ENCODE peak calls at places on chromosomes 3 and 15, in four cellular contexts. K is fibroblast of the aortic adventitia, E is IMR-90, O is body of pancreas. G is an unnamed sample.

GRCh38 chr15:74400915-74401757 is 32.6 kb downstream of the SEMA7A start:
- DNase-seq in K (no peak), E (no peak), O (no peak), G (peak)

GRCh38 chr3:5190147-5190791 is 2.8 kb downstream of the EDEM1 start:
- DNase-seq in K (no peak), E (no peak), O (no peak), G (peak)

GRCh38 chr3:44984335-44984734 is 8.3 kb downstream of the EXOSC7 start:
- DNase-seq in K (no peak), E (no peak), O (no peak), G (peak)

GRCh38 chr3:33377931-33378330 is 62.3 kb downstream of the UBP1 start:
- DNase-seq in K (peak), E (peak), O (no peak), G (no peak)

GRCh38 chr3:169575381-169575780 is 88.1 kb downstream of the MECOM start:
- DNase-seq in K (peak), E (peak), O (no peak), G (no peak)

GRCh38 chr15:70286110-70286806 is 188.5 kb upstream of the TLE3 start:
- DNase-seq in K (no peak), E (no peak), O (no peak), G (no peak)

GRCh38 chr15:85974348-85974705 is 105.3 kb upstream of the AGBL1 start:
- DNase-seq in K (no peak), E (no peak), O (no peak), G (no peak)

GRCh38 chr15:52856286-52856685 is 66.2 kb upstream of the ONECUT1 start:
- DNase-seq in K (no peak), E (no peak), O (no peak), G (no peak)

GRCh38 chr3:130773371-130773770 is 26.7 kb upstream of the PIK3R4 start:
- DNase-seq in K (peak), E (no peak), O (no peak), G (no peak)

GRCh38 chr15:70023064-70023768 is 74.5 kb downstream of the TLE3 start:
- DNase-seq in K (peak), E (peak), O (no peak), G (peak)

GRCh38 chr3:40116478-40117162 is 192.9 kb upstream of the EIF1B start:
- DNase-seq in K (peak), E (peak), O (no peak), G (no peak)

GRCh38 chr3:178525180-178525704 is 11.0 kb upstream of the KCNMB2 start:
- DNase-seq in K (peak), E (no peak), O (no peak), G (no peak)

GRCh38 chr3:25001041-25001591 is 426.9 kb upstream of the RARB start:
- DNase-seq in K (no peak), E (no peak), O (no peak), G (no peak)

GRCh38 chr3:133620066-133620784 is 41.5 kb downstream of the TOPBP1 start:
- DNase-seq in K (no peak), E (no peak), O (no peak), G (peak)

GRCh38 chr3:139491027-139491700 is 14.8 kb upstream of the RBP2 start:
- DNase-seq in K (no peak), E (no peak), O (peak), G (no peak)

GRCh38 chr3:169604568-169604967 is 58.9 kb downstream of the MECOM start:
- DNase-seq in K (peak), E (no peak), O (no peak), G (peak)

GRCh38 chr3:72487078-72487765 is 361.0 kb downstream of the SHQ1 start:
- DNase-seq in K (peak), E (peak), O (peak), G (peak)

GRCh38 chr15:80480909-80481308 is 76.7 kb downstream of the ARNT2 start:
- DNase-seq in K (peak), E (peak), O (peak), G (no peak)

GRCh38 chr15:70243686-70244540 is 146.2 kb upstream of the TLE3 start:
- DNase-seq in K (no peak), E (no peak), O (no peak), G (no peak)

GRCh38 chr15:56805466-56806146 is 72.3 kb upstream of the ZNF280D start:
- DNase-seq in K (peak), E (peak), O (no peak), G (peak)

GRCh38 chr3:150538324-150539208 is 7.7 kb downstream of the SERP1 start:
- DNase-seq in K (no peak), E (no peak), O (peak), G (no peak)

GRCh38 chr15:70253461-70254156 is 155.9 kb upstream of the TLE3 start:
- DNase-seq in K (no peak), E (no peak), O (no peak), G (no peak)

GRCh38 chr3:157067114-157067513 is 92.8 kb downstream of the CCNL1 start:
- DNase-seq in K (no peak), E (no peak), O (no peak), G (peak)
- TF ChIP-seq CTCF in K (no peak), E (peak), O (no peak), G (no peak)

DNA sequence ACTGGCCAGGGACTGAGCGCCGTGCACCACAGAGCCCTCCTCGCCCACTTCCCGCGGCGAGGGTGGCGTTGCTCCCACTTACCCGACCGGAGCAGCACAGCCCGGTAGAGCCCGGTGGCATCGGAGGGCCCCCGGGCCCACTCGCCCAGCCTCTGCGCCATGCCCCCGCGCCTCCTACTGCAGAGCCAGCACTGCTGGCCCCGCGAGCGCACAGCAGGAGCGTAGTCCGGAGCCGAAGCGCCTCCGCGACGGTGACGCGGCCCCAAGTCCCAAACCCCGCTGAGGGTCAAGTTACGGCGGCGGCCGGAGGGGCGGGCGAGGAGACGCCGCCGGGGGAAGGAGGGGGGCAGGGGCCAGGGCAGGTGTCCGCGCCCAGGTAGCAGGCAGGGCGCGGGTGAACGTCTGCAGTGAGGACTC is 9.6 kb upstream of the FAM107A start:
- DNase-seq in K (no peak), E (no peak), O (no peak), G (no peak)
- H3K4me3 ChIP-seq in K (no peak), E (no peak), O (no peak), G (no peak)

GRCh38 chr3:66993082-66993481 is 5.0 kb upstream of the KBTBD8 start:
- DNase-seq in K (no peak), E (no peak), O (no peak), G (no peak)
- TF ChIP-seq CTCF in K (no peak), E (no peak), O (no peak), G (no peak)

DNA sequence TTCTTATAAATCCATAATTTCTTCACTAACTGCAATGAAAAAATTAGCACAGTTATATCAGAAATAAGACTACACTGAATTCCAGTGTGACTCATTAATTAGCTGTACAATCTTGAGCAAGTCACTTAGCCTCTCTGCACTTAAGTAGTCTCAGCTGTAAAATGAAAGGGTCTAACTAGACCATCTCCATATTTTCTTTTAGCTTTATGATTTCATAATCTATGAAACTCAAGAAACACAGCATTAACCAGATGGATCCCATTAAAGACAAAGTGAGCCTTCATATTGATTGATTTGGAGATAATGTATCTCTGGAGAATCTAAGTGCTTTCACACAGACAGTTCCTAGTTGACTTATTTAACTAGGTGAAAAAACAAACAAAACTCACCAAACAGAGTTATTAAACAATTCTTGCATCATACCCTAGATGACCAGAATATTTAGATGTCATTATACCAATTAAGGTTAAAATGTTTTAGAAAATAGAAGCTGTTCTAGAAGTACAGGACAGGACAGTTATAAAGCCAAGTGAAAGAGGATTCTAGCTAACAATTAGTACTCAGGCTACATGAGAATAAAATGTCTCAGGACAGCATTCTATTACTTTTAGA is 11.2 kb downstream of the CSNK1G1 start:
- DNase-seq in K (peak), E (peak), O (no peak), G (no peak)
- H3K4me3 ChIP-seq in K (no peak), E (no peak), O (no peak), G (no peak)

GRCh38 chr3:10515884-10516495 is 10.6 kb upstream of the ATP2B2 start:
- DNase-seq in K (no peak), E (no peak), O (no peak), G (peak)
- TF ChIP-seq CTCF in K (no peak), E (no peak), O (no peak), G (no peak)

DNA sequence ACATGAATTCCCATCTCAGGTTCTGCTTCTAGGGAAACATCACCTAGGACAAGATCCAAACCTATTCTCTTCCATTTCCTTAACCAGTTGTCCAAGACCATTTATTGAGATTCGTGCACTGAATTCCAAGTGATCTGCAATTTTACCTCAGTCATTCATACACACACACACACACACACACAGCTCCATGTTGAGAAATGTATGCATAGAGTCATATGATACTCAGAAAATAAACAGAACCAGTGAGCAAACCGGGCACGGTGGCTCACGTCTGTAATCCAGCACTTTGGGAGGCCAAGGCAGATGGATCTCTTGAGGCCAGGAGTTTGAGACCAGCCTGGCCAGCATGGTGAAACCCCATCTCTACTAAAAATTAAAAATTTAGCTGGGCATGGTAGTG is 6.1 kb upstream of the KPNA1 start:
- DNase-seq in K (no peak), E (peak), O (no peak), G (no peak)
- H3K4me3 ChIP-seq in K (no peak), E (no peak), O (no peak), G (no peak)

DNA sequence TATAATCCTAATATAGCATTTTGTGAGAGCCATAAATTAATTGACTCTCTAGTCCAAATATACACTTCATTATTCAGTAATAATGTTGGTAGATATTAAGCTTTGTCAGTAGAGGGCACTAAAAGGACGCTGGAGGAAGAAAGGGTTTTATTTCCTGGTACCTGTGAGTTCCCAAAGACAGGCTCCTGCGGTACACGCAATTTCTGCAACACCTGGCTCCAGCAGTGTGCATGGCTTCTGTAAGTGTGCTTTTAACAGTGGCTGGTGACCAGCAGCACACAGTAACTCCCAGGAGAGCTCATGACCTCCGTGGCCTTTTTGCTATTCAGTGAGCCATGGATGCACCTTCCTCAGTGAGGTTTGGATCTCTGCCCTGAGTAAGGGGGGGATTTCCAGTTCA is 338.3 kb upstream of the ZNF385D start:
- DNase-seq in K (peak), E (peak), O (peak), G (peak)
- TF ChIP-seq CTCF in K (peak), E (peak), O (peak), G (peak)